ENCODE peak calls at places on chromosomes 6 and 20, in four cellular contexts. L is aorta, D is ovary, U is adrenal gland. X is an unnamed sample.

GRCh38 chr6:47495954-47496545 is 18.5 kb downstream of the CD2AP start:
- DNase-seq in D (no peak), U (no peak), L (no peak), X (no peak)

GRCh38 chr6:104126621-104127020 is 733.1 kb downstream of the HACE1 start:
- DNase-seq in U (no peak), D (no peak), L (no peak), X (no peak)

GRCh38 chr6:26659042-26659359 is 545 bp downstream of the ZNF322 start:
- DNase-seq in U (no peak), L (no peak), D (no peak), X (no peak)

GRCh38 chr20:25316506-25317190 is 68.8 kb downstream of the PYGB start:
- DNase-seq in D (peak; percentile 17), U (peak; percentile 16), L (no peak), X (no peak)

GRCh38 chr20:51206032-51206662 is 183.2 kb upstream of the KCNG1 start:
- DNase-seq in D (no peak), U (no peak), L (no peak), X (peak; percentile 65)

GRCh38 chr6:127436578-127437110 is 22.5 kb downstream of the KIAA0408 start:
- DNase-seq in D (no peak), L (no peak), U (no peak), X (no peak)

GRCh38 chr6:162868397-162868796 is 140.6 kb downstream of the PACRG start:
- DNase-seq in U (no peak), D (no peak), L (no peak), X (no peak)

GRCh38 chr6:28311139-28311823 is 24.7 kb downstream of the ZSCAN31 start:
- DNase-seq in U (no peak), L (no peak), D (no peak), X (no peak)

GRCh38 chr6:166567107-166567506 is 19.4 kb downstream of the RAMACL start:
- DNase-seq in D (no peak), L (no peak), U (no peak), X (peak; percentile 90)

GRCh38 chr20:23050847-23051627 is 1.6 kb upstream of the THBD start:
- DNase-seq in L (peak; percentile 96), U (peak; percentile 75), D (peak; percentile 82), X (no peak)

GRCh38 chr6:152605901-152606390 is 31.2 kb downstream of the SYNE1 start:
- DNase-seq in U (no peak), L (no peak), D (no peak), X (no peak)

GRCh38 chr6:168385858-168386735 is 54.9 kb upstream of the SMOC2 start:
- DNase-seq in D (no peak), U (no peak), L (no peak), X (no peak)

GRCh38 chr20:2164966-2165365 is 63.3 kb downstream of the STK35 start:
- DNase-seq in D (no peak), U (no peak), L (no peak), X (no peak)

GRCh38 chr20:23629017-23629541 is 8.7 kb downstream of the CST3 start:
- DNase-seq in L (no peak), U (no peak), D (no peak), X (peak; percentile 89)

DNA sequence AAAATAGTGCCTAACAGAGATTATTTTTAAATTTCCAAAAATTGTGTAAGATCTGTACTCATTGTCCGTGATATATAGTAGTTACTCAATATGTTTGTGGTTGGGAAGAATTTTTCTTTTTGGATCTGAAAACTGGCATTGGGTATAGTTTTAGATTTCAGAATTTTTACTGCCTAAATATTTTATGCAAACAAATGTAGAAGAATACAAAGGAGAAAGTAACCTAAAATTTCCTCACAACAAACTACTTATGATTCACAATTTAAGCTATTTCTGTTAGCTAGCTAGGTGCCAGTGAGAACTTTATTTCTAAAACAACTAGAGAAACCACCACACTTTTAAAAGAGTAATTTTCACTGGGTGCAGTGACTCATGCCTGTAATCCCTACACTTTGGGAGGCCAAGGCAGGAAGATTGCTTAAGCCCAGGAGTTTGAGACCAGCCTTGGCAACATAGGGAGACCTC is 38.8 kb downstream of the SESN1 start:
- DNase-seq in U (no peak), D (no peak), L (no peak), X (no peak)
- H3K4me1 ChIP-seq in U (peaks cover 25% of the 10 kb centered on the region), D (peaks cover 2% of the 10 kb centered on the region), L (peaks cover 11% of the 10 kb centered on the region), X (peaks cover 24% of the 10 kb centered on the region)

GRCh38 chr6:3911130-3911529 is 62.0 kb downstream of the FAM50B start:
- DNase-seq in L (no peak), U (no peak), D (no peak), X (no peak)
- H3K27ac ChIP-seq in L (peak overlapping the region; percentile 99), U (no peak overlapping the region), D (no peak overlapping the region), X (peak overlapping the region; percentile 98)

GRCh38 chr20:6707231-6707870 is 60.1 kb upstream of the BMP2 start:
- DNase-seq in L (no peak), D (no peak), U (no peak), X (no peak)

GRCh38 chr20:6704132-6704861 is 63.2 kb upstream of the BMP2 start:
- DNase-seq in D (no peak), U (no peak), L (no peak), X (no peak)

GRCh38 chr20:6705106-6705766 is 62.2 kb upstream of the BMP2 start:
- DNase-seq in U (no peak), L (no peak), D (no peak), X (no peak)

GRCh38 chr20:6708010-6708409 is 59.5 kb upstream of the BMP2 start:
- DNase-seq in U (no peak), L (peak; percentile 84), D (peak; percentile 36), X (peak; percentile 77)

DNA sequence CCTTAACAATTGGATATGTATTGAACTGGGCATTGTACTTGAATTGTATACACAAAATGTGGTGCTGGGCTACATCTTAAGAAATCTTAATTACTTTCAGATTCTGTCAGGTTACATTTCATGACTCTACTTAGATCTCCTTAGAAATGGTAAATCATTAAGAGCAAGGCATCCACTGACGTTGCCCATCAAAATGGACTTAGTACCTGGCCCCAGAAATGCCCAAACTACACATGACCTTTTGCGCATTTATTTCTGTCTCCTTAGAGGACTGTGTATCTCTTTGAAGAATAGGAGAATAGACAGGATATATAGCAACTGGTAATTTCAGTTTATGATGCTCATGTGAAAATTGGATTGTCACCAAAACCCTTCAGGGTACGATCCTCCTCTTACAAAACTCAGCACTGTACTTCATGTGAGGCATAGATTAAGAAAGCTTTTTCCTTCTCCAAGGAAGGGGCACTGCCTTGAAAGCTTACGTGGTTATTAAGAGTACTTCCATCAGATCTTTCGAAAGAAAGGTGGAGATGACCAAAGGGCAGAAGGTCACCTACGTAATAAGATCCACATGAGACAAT is 61.5 kb upstream of the BMP2 start:
- DNase-seq in D (no peak), U (no peak), L (no peak), X (no peak)
- H3K4me1 ChIP-seq in D (no peaks in the 10 kb centered on the region), U (no peaks in the 10 kb centered on the region), L (peaks cover 6% of the 10 kb centered on the region), X (peaks cover 69% of the 10 kb centered on the region)

GRCh38 chr20:4967752-4968477 is 33.4 kb downstream of the SLC23A2 start:
- DNase-seq in L (no peak), U (no peak), D (no peak), X (no peak)
- H3K27ac ChIP-seq in L (no peak overlapping the region), U (peak overlapping the region; percentile 39), D (peak overlapping the region; percentile 39), X (no peak overlapping the region)

GRCh38 chr6:43800746-43801488 is 30.9 kb downstream of the VEGFA start:
- DNase-seq in L (no peak), D (no peak), U (no peak), X (no peak)

GRCh38 chr6:43801489-43802181 is 31.6 kb downstream of the VEGFA start:
- DNase-seq in D (no peak), U (no peak), L (peak; percentile 58), X (no peak)

GRCh38 chr6:43798688-43799444 is 28.9 kb downstream of the VEGFA start:
- DNase-seq in L (peak; percentile 74), U (peak; percentile 95), D (no peak), X (peak; percentile 84)

GRCh38 chr6:43797919-43798318 is 27.9 kb downstream of the VEGFA start:
- DNase-seq in L (peak; percentile 37), U (no peak), D (no peak), X (no peak)

GRCh38 chr6:43799671-43800623 is 29.9 kb downstream of the VEGFA start:
- DNase-seq in L (no peak), D (no peak), U (no peak), X (no peak)
- H3K4me1 ChIP-seq in L (no peaks in the 10 kb centered on the region), D (no peaks in the 10 kb centered on the region), U (peaks cover 17% of the 10 kb centered on the region), X (peaks cover 11% of the 10 kb centered on the region)

GRCh38 chr6:98823845-98824162 is 10.6 kb upstream of the POU3F2 start:
- DNase-seq in D (no peak), L (no peak), U (no peak), X (no peak)

GRCh38 chr6:98821739-98822405 is 12.5 kb upstream of the POU3F2 start:
- DNase-seq in U (no peak), D (no peak), L (no peak), X (no peak)

GRCh38 chr6:98824907-98825601 is 9.3 kb upstream of the POU3F2 start:
- DNase-seq in D (no peak), U (no peak), L (no peak), X (no peak)

GRCh38 chr6:98824163-98824906 is 10.0 kb upstream of the POU3F2 start:
- DNase-seq in L (no peak), D (no peak), U (no peak), X (no peak)

DNA sequence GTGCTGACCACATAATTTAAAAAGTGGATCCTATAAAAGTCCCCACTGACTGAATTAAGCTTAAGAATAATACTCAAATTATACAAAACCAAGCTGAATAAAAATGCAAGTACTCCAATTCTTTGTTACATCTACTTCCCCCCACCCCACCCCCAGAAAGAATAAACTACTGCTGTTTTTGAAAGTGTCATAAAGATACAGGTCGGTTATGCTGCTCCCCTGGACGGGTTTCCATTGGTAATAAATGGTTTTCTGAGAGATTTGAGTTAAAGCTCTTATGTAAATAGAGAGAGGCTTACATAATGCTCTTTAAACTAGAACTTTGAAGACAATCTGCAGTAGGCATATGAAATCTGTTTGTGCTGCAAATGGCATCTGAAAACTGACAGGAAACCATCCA is 10.9 kb upstream of the POU3F2 start:
- DNase-seq in U (no peak), L (no peak), D (no peak), X (no peak)
- H3K27ac ChIP-seq in U (no peak overlapping the region), L (no peak overlapping the region), D (no peak overlapping the region), X (no peak overlapping the region)

DNA sequence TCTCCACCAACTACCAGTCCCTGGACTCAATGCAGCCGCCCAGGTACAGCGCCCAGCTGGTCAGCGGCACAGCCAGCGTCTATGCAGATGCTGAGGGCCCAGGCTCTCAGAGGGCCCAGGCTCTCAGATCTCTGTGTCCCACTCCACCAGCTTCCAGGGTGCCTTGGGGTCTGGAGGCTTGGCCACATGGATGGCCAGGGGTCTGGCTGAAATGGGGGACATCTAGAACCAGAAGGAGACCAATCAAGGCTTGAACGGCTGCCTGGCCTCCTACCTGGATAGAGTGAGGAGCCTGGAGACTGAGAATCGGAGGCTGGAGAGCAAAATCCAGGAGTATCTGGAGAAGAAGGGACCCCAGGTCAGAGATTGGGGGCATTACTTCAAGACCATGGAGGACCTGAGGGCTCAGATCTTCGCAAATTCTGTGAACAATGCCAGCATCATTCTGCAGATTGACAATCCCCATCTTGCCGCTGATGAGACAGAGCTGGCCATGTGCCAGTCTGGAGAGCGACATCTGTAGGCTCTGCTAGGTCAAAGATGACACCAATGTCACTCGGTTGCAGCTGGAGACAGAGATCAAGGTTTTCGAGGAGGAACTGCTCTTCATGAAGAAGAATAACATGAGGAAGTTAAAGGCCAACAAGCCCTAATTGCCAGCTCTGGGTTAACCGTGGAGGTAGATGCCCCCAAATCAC is 44.1 kb upstream of the GRM4 start:
- DNase-seq in U (no peak), L (peak; percentile 59), D (no peak), X (peak; percentile 25)
- H3K4me1 ChIP-seq in U (no peaks in the 10 kb centered on the region), L (no peaks in the 10 kb centered on the region), D (no peaks in the 10 kb centered on the region), X (no peaks in the 10 kb centered on the region)